ENCODE peak calls at places on chromosomes 5 and 9, in four cellular contexts. One of them, this sample, is unnamed.

GRCh38 chr9:82466616-82467251 is 478.2 kb downstream of the SPATA31D1 start:
- DNase-seq in EL: no peak
- DNase-seq in left colon: no peak
- DNase-seq in CD8-positive, alpha-beta memory T cell: no peak
- DNase-seq in this sample: peak

GRCh38 chr5:136123236-136123768 is 9.3 kb upstream of the SMAD5 start:
- DNase-seq in EL: no peak
- DNase-seq in left colon: peak
- DNase-seq in CD8-positive, alpha-beta memory T cell: no peak
- DNase-seq in this sample: no peak

GRCh38 chr5:178483620-178484019 is 106.6 kb downstream of the COL23A1 start:
- DNase-seq in EL: no peak
- DNase-seq in left colon: no peak
- DNase-seq in CD8-positive, alpha-beta memory T cell: peak
- DNase-seq in this sample: no peak

GRCh38 chr5:160390787-160391696 is 8.8 kb downstream of the FAM200C start:
- DNase-seq in EL: peak
- DNase-seq in left colon: no peak
- DNase-seq in CD8-positive, alpha-beta memory T cell: peak
- DNase-seq in this sample: no peak

GRCh38 chr9:81492710-81493447 is 196.5 kb downstream of the TLE1 start:
- DNase-seq in EL: peak
- DNase-seq in left colon: no peak
- DNase-seq in CD8-positive, alpha-beta memory T cell: no peak
- DNase-seq in this sample: no peak

GRCh38 chr5:56961746-56962145 is 9.8 kb upstream of the MIER3 start:
- DNase-seq in EL: no peak
- DNase-seq in left colon: no peak
- DNase-seq in CD8-positive, alpha-beta memory T cell: no peak
- DNase-seq in this sample: no peak

GRCh38 chr5:80141147-80141671 is 106.1 kb downstream of the THBS4 start:
- DNase-seq in EL: no peak
- DNase-seq in left colon: peak
- DNase-seq in CD8-positive, alpha-beta memory T cell: no peak
- DNase-seq in this sample: peak

GRCh38 chr5:1033178-1033577 is 24.6 kb downstream of the NKD2 start:
- DNase-seq in EL: no peak
- DNase-seq in left colon: no peak
- DNase-seq in CD8-positive, alpha-beta memory T cell: no peak
- DNase-seq in this sample: no peak

GRCh38 chr9:27382308-27382707 is 85.4 kb upstream of the EQTN start:
- DNase-seq in EL: no peak
- DNase-seq in left colon: peak
- DNase-seq in CD8-positive, alpha-beta memory T cell: no peak
- DNase-seq in this sample: no peak

GRCh38 chr9:71607571-71607970 is 160.7 kb downstream of the CEMIP2 start:
- DNase-seq in EL: no peak
- DNase-seq in left colon: no peak
- DNase-seq in CD8-positive, alpha-beta memory T cell: no peak
- DNase-seq in this sample: no peak

GRCh38 chr9:93810028-93810971 is 144.9 kb downstream of the BARX1 start:
- DNase-seq in EL: no peak
- DNase-seq in left colon: no peak
- DNase-seq in CD8-positive, alpha-beta memory T cell: no peak
- DNase-seq in this sample: peak

GRCh38 chr5:38112930-38113329 is 145.4 kb upstream of the EGFLAM start:
- DNase-seq in EL: no peak
- DNase-seq in left colon: no peak
- DNase-seq in CD8-positive, alpha-beta memory T cell: no peak
- DNase-seq in this sample: no peak

GRCh38 chr9:133443982-133444381 is 15.8 kb upstream of the CACFD1 start:
- DNase-seq in EL: peak
- DNase-seq in left colon: no peak
- DNase-seq in CD8-positive, alpha-beta memory T cell: no peak
- DNase-seq in this sample: no peak

GRCh38 chr9:130268521-130269131 is 3.1 kb downstream of the HMCN2 start:
- DNase-seq in EL: no peak
- DNase-seq in left colon: no peak
- DNase-seq in CD8-positive, alpha-beta memory T cell: no peak
- DNase-seq in this sample: peak

GRCh38 chr5:73299665-73300435 is 126.9 kb downstream of the TMEM174 start:
- DNase-seq in EL: no peak
- DNase-seq in left colon: no peak
- DNase-seq in CD8-positive, alpha-beta memory T cell: no peak
- DNase-seq in this sample: peak

GRCh38 chr9:123418506-123418905 is 62.5 kb downstream of the CRB2 start:
- DNase-seq in EL: no peak
- DNase-seq in left colon: peak
- DNase-seq in CD8-positive, alpha-beta memory T cell: no peak
- DNase-seq in this sample: no peak

GRCh38 chr5:157198277-157199058 is 17.8 kb downstream of the ITK start:
- DNase-seq in EL: no peak
- DNase-seq in left colon: no peak
- DNase-seq in CD8-positive, alpha-beta memory T cell: no peak
- DNase-seq in this sample: no peak

GRCh38 chr5:111495159-111495558 is 17.2 kb downstream of the STARD4 start:
- DNase-seq in EL: no peak
- DNase-seq in left colon: no peak
- DNase-seq in CD8-positive, alpha-beta memory T cell: no peak
- DNase-seq in this sample: no peak

GRCh38 chr9:81621785-81622243 is 67.5 kb downstream of the TLE1 start:
- DNase-seq in EL: no peak
- DNase-seq in left colon: no peak
- DNase-seq in CD8-positive, alpha-beta memory T cell: no peak
- DNase-seq in this sample: peak

GRCh38 chr9:31674264-31674663 is 710.2 kb upstream of the ACO1 start:
- DNase-seq in EL: no peak
- DNase-seq in left colon: no peak
- DNase-seq in CD8-positive, alpha-beta memory T cell: no peak
- DNase-seq in this sample: no peak

GRCh38 chr5:82882316-82882715 is 194.9 kb downstream of the TMEM167A start:
- DNase-seq in EL: no peak
- DNase-seq in left colon: no peak
- DNase-seq in CD8-positive, alpha-beta memory T cell: no peak
- DNase-seq in this sample: no peak

GRCh38 chr9:5586391-5586802 is 42.5 kb upstream of the RIC1 start:
- DNase-seq in EL: peak
- DNase-seq in left colon: no peak
- DNase-seq in CD8-positive, alpha-beta memory T cell: peak
- DNase-seq in this sample: no peak

GRCh38 chr5:74386571-74387334 is 253.8 kb downstream of the ENC1 start:
- DNase-seq in EL: peak
- DNase-seq in left colon: no peak
- DNase-seq in CD8-positive, alpha-beta memory T cell: no peak
- DNase-seq in this sample: no peak

GRCh38 chr5:90940227-90940995 is 381.8 kb downstream of the ADGRV1 start:
- DNase-seq in EL: peak
- DNase-seq in left colon: peak
- DNase-seq in CD8-positive, alpha-beta memory T cell: peak
- DNase-seq in this sample: peak

GRCh38 chr9:70065572-70065971 is 21.9 kb downstream of the MAMDC2 start:
- DNase-seq in EL: no peak
- DNase-seq in left colon: no peak
- DNase-seq in CD8-positive, alpha-beta memory T cell: no peak
- DNase-seq in this sample: no peak

GRCh38 chr5:94433393-94434149 is 184.8 kb downstream of the KIAA0825 start:
- DNase-seq in EL: peak
- DNase-seq in left colon: no peak
- DNase-seq in CD8-positive, alpha-beta memory T cell: no peak
- DNase-seq in this sample: no peak

GRCh38 chr9:2732492-2732891 is 15.2 kb downstream of the KCNV2 start:
- DNase-seq in EL: no peak
- DNase-seq in left colon: no peak
- DNase-seq in CD8-positive, alpha-beta memory T cell: no peak
- DNase-seq in this sample: no peak

GRCh38 chr9:132147839-132148238 is 14.0 kb upstream of the NTNG2 start:
- DNase-seq in EL: no peak
- DNase-seq in left colon: no peak
- DNase-seq in CD8-positive, alpha-beta memory T cell: no peak
- DNase-seq in this sample: no peak

GRCh38 chr5:957730-958485 is 50.7 kb upstream of the NKD2 start:
- DNase-seq in EL: peak
- DNase-seq in left colon: no peak
- DNase-seq in CD8-positive, alpha-beta memory T cell: no peak
- DNase-seq in this sample: no peak

GRCh38 chr5:143231426-143231825 is 172.1 kb downstream of the NR3C1 start:
- DNase-seq in EL: no peak
- DNase-seq in left colon: no peak
- DNase-seq in CD8-positive, alpha-beta memory T cell: no peak
- DNase-seq in this sample: no peak

GRCh38 chr9:120038342-120038741 is 541.6 kb downstream of the CDK5RAP2 start:
- DNase-seq in EL: no peak
- DNase-seq in left colon: no peak
- DNase-seq in CD8-positive, alpha-beta memory T cell: no peak
- DNase-seq in this sample: no peak

GRCh38 chr9:35664531-35665470 is at the start of gene ARHGEF39:
- DNase-seq in EL: peak
- DNase-seq in left colon: peak
- DNase-seq in CD8-positive, alpha-beta memory T cell: peak
- DNase-seq in this sample: peak

GRCh38 chr9:115006660-115007059 is 76.3 kb upstream of the TNFSF8 start:
- DNase-seq in EL: peak
- DNase-seq in left colon: no peak
- DNase-seq in CD8-positive, alpha-beta memory T cell: no peak
- DNase-seq in this sample: no peak

GRCh38 chr5:14902826-14903560 is 31.4 kb upstream of the ANKH start:
- DNase-seq in EL: no peak
- DNase-seq in left colon: no peak
- DNase-seq in CD8-positive, alpha-beta memory T cell: no peak
- DNase-seq in this sample: no peak

GRCh38 chr5:103849934-103850333 is 287.3 kb upstream of the NUDT12 start:
- DNase-seq in EL: peak
- DNase-seq in left colon: no peak
- DNase-seq in CD8-positive, alpha-beta memory T cell: no peak
- DNase-seq in this sample: no peak

GRCh38 chr9:134206317-134207300 is 42.2 kb upstream of the RNU6ATAC start:
- DNase-seq in EL: no peak
- DNase-seq in left colon: no peak
- DNase-seq in CD8-positive, alpha-beta memory T cell: no peak
- DNase-seq in this sample: no peak

GRCh38 chr5:179267071-179267670 is 78.1 kb downstream of the ADAMTS2 start:
- DNase-seq in EL: no peak
- DNase-seq in left colon: peak
- DNase-seq in CD8-positive, alpha-beta memory T cell: no peak
- DNase-seq in this sample: peak

GRCh38 chr5:76104027-76104426 is 20.8 kb downstream of the SV2C start:
- DNase-seq in EL: peak
- DNase-seq in left colon: no peak
- DNase-seq in CD8-positive, alpha-beta memory T cell: no peak
- DNase-seq in this sample: peak

This sample was measured in WTC11.